ENCODE peak calls at places on chromosomes 4 and X, in four cellular contexts. D is HepG2, J is K562, L is H1. T is an unnamed sample.

GRCh38 chr4:65943076-65943475 is 272.8 kb upstream of the EPHA5 start:
- DNase-seq in J (no peak), L (no peak), D (peak; percentile 63), T (peak; percentile 56)

GRCh38 chr4:124409044-124409443 is 303.5 kb downstream of the ANKRD50 start:
- DNase-seq in L (no peak), J (no peak), D (no peak), T (no peak)

GRCh38 chrX:53186363-53186762 is 38.6 kb downstream of the KDM5C start:
- DNase-seq in D (no peak), L (no peak), J (no peak), T (no peak)

GRCh38 chr4:174316546-174316945 is 32.8 kb downstream of the CEP44 start:
- DNase-seq in D (no peak), J (no peak), L (no peak), T (no peak)

GRCh38 chr4:24793219-24794005 is 2.0 kb upstream of the SOD3 start:
- DNase-seq in D (peak; percentile 25), J (no peak), L (peak; percentile 39), T (no peak)

GRCh38 chr4:94621491-94622080 is 136.2 kb upstream of the BMPR1B start:
- DNase-seq in J (peak; percentile 36), L (no peak), D (peak; percentile 28), T (peak; percentile 64)

GRCh38 chr4:151284534-151285245 is 7.7 kb downstream of the PRSS48 start:
- DNase-seq in D (no peak), J (no peak), L (no peak), T (peak; percentile 87)

GRCh38 chr4:174317531-174317930 is 33.8 kb downstream of the CEP44 start:
- DNase-seq in D (no peak), L (no peak), J (no peak), T (peak; percentile 66)

GRCh38 chr4:16284050-16284449 is 57.8 kb upstream of the TAPT1 start:
- DNase-seq in J (no peak), L (no peak), D (no peak), T (no peak)

GRCh38 chr4:48033825-48034413 is 17.3 kb downstream of the NIPAL1 start:
- DNase-seq in J (peak; percentile 32), D (peak; percentile 28), L (peak; percentile 63), T (peak; percentile 53)

GRCh38 chrX:40056420-40056819 is 41.3 kb downstream of the BCOR start:
- DNase-seq in D (no peak), J (no peak), L (no peak), T (no peak)

GRCh38 chr4:86233681-86234080 is 126.2 kb downstream of the MAPK10 start:
- DNase-seq in L (no peak), J (no peak), D (no peak), T (no peak)

GRCh38 chr4:13710486-13710885 is 83.0 kb upstream of the BOD1L1 start:
- DNase-seq in L (no peak), J (no peak), D (no peak), T (no peak)
- H3K9ac ChIP-seq in L (no peak overlapping the region), J (no peak overlapping the region), D (no peak overlapping the region), T (no peak overlapping the region)

GRCh38 chr4:15143551-15143950 is 141.3 kb downstream of the CPEB2 start:
- DNase-seq in L (no peak), D (no peak), J (no peak), T (no peak)

GRCh38 chr4:15142201-15142600 is 139.9 kb downstream of the CPEB2 start:
- DNase-seq in D (no peak), J (no peak), L (no peak), T (no peak)

GRCh38 chr4:15145709-15146108 is 143.4 kb downstream of the CPEB2 start:
- DNase-seq in D (no peak), J (no peak), L (no peak), T (no peak)

GRCh38 chr4:15144967-15145295 is 142.7 kb downstream of the CPEB2 start:
- DNase-seq in L (no peak), J (no peak), D (no peak), T (no peak)

DNA sequence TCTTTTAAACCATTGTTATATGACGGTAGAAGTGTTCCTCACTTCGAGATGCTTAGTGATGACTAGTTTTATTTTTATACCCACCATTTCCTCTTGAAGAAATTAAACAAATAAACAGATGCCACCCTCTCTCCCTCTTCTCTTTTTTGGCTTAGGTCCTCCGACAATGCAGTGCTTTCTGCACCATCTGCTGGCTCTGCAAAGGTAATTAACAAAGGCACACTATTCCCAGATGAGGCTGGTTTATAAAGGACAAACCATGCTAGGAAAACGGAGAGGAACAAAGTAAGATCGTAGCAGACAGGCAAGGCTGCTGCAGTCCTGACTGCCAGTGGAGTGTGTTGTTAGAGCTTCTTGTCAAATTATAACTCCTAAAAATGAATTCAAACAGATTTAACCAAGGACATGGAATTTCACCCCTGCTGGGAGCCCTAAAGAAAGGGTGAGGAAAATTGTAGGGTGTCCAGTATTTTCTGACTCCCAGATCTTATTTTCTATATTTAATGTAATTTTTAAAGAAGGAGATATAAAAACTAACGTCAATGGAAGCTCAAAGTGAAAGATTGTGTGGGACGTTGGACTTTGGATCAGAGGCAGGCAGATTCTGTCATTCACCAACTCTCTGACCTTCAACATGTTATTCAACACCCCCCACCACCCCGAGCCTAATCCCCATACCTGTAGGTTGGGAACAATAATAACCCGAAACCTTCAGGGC is 142.1 kb downstream of the CPEB2 start:
- DNase-seq in D (no peak), J (no peak), L (no peak), T (no peak)
- H3K4me3 ChIP-seq in D (no peak overlapping the region), J (no peak overlapping the region), L (no peak overlapping the region), T (no peak overlapping the region)

GRCh38 chrX:119190251-119190651 is 45.8 kb upstream of the PGRMC1 start:
- DNase-seq in D (no peak), J (no peak), L (no peak), T (no peak)
- TF ChIP-seq JUN in D (no peak), J (no peak), L (no peak), T (no peak)

GRCh38 chrX:139203681-139204575 is 326.6 kb upstream of the F9 start:
- DNase-seq in J (no peak), L (peak; percentile 54), D (no peak), T (no peak)
- H3K9ac ChIP-seq in J (peak overlapping the region; percentile 91), L (no peak overlapping the region), D (no peak overlapping the region), T (no peak overlapping the region)

GRCh38 chr4:1852904-1853623 is 2.9 kb downstream of the LETM1 start:
- DNase-seq in D (no peak), J (no peak), L (no peak), T (no peak)

GRCh38 chr4:1856920-1857699 is 1.2 kb upstream of the LETM1 start:
- DNase-seq in D (no peak), L (no peak), J (peak; percentile 43), T (no peak)

GRCh38 chr4:1856071-1856919 is at the start of gene LETM1:
- DNase-seq in L (peak; percentile 92), J (peak; percentile 95), D (peak; percentile 84), T (peak; percentile 90)

GRCh38 chr4:1855334-1856070 is 454 bp downstream of the LETM1 start:
- DNase-seq in D (no peak), J (no peak), L (peak; percentile 57), T (peak; percentile 21)

DNA sequence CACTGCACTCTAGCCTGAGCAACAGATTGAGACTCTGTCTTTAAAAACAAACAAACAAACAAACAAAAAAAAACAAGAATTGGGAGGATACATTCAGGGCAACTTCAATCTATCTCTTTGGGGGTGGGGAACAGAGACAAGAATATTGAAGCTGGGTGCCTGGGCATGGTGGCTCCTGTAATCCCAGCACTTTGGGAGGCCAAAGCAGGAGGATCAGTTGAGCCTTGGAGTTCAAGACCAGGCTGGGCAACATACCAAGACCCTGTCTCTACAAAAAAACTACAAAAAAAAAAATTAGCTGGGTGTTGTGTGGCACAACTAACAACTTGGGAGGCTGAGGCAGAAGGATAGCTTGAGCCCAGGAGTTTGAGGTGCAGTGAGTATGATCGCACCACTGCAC is 1.2 kb downstream of the LETM1 start:
- DNase-seq in D (no peak), L (no peak), J (no peak), T (no peak)
- H3K4me3 ChIP-seq in D (peak overlapping the region; percentile 96), L (peak overlapping the region; percentile 61), J (peak overlapping the region; percentile 94), T (peak overlapping the region; percentile 44)

GRCh38 chrX:100643212-100643611 is 787 bp upstream of the SRPX2 start:
- DNase-seq in D (no peak), L (no peak), J (no peak), T (no peak)
- TF ChIP-seq JUN in D (no peak), L (no peak), J (no peak), T (no peak)

GRCh38 chrX:22097295-22097694 is 65.2 kb downstream of the PHEX start:
- DNase-seq in D (no peak), J (no peak), L (no peak), T (peak; percentile 64)
- H3K9ac ChIP-seq in D (no peak overlapping the region), J (no peak overlapping the region), L (no peak overlapping the region), T (no peak overlapping the region)

DNA sequence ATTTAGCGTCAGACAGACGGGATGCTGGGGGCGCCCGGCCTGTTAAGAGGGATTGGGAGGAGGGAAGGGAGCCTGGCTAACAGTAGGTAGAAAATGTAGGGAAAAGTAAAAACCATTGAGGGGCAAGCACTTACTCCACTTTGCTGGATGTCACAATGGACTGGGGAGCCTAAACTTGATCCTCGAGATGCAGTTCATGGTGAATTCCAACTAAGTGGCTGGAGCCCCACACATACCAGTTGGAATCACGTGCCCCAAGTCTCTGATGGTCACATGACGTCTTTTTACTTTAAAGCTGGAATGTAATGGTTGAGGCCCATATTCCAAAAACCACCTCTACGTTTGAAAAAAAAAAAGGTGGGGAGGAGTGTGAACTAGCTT is 1.5 kb downstream of the PLS3 start:
- DNase-seq in D (peak; percentile 13), J (no peak), L (no peak), T (peak; percentile 56)
- H3K4me3 ChIP-seq in D (peak overlapping the region; percentile 78), J (no peak overlapping the region), L (peak overlapping the region; percentile 93), T (peak overlapping the region; percentile 89)

DNA sequence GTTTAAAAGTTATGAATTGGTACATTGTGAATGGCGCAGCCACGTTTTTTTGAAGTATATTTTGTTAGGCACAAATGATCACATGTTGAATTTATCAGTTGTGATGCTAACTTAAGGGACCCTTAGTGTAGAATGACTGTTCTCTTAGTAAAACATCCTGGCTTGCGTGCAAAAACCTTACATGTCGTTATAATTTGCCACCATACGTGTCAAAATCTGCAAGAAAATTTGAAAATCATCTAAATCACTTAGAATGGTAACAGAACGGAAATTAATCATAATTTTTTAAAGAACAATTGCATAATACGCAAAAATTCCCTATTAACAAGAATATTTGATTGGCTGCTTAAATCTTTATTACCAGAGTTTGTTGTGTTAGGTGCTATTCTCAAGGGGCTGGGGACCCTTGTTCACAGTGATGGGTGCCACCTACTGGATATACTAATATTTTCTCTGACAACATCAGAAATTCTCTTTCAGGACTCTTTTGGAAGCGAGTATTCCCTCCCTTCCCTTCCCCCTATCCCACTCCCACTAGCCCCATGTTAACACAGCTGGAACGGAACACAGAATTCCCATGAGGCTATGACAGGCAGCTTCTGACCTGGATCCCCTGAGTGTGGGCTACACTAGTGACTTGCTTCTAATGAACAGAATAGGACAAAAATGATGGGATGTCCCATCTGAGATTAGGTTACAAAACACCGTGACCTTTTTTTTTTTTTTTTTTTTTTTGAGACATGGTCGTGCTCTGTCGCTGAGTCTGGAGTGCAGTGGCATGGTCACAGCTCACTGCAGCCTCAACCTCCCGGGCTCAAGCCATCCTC is 71.8 kb downstream of the SUPT20HL2 start:
- DNase-seq in L (no peak), J (peak; percentile 62), D (peak; percentile 31), T (peak; percentile 38)
- TF ChIP-seq JUN in L (no peak), J (no peak), D (no peak), T (no peak)